ENCODE peak calls at places on chromosome 1, in eight cellular contexts. One of them, this sample, is unnamed.

GRCh38 chr1:5311147-5311546 is 656.7 kb downstream of the AJAP1 start:
- DNase-seq in Ammon's horn: no peak
- DNase-seq in EL: no peak
- DNase-seq in GM19239: no peak
- DNase-seq in NCI-H2107: no peak
- DNase-seq in A549: no peak
- DNase-seq in activated CD4-positive, alpha-beta memory T cell treated with anti-CD3 and anti-CD28 coated beads, Interleukin-2, amount 10 ng/mL, durations not matched to agents 7 days and 5 days: no peak
- DNase-seq in ureter: peak
- DNase-seq in this sample: no peak

GRCh38 chr1:166944186-166944967 is 31.0 kb downstream of the ILDR2 start:
- DNase-seq in activated CD4-positive, alpha-beta memory T cell treated with anti-CD3 and anti-CD28 coated beads, Interleukin-2, amount 10 ng/mL, durations not matched to agents 7 days and 5 days: no peak
- DNase-seq in NCI-H2107: no peak
- DNase-seq in ureter: no peak
- DNase-seq in A549: no peak
- DNase-seq in Ammon's horn: no peak
- DNase-seq in EL: peak
- DNase-seq in GM19239: no peak
- DNase-seq in this sample: no peak

GRCh38 chr1:211925016-211925415 is 94.5 kb upstream of the LPGAT1 start:
- DNase-seq in activated CD4-positive, alpha-beta memory T cell treated with anti-CD3 and anti-CD28 coated beads, Interleukin-2, amount 10 ng/mL, durations not matched to agents 7 days and 5 days: no peak
- DNase-seq in GM19239: no peak
- DNase-seq in Ammon's horn: no peak
- DNase-seq in A549: no peak
- DNase-seq in ureter: no peak
- DNase-seq in NCI-H2107: peak
- DNase-seq in EL: no peak
- DNase-seq in this sample: peak

GRCh38 chr1:168476588-168477379 is 67.0 kb downstream of the XCL2 start:
- DNase-seq in EL: no peak
- DNase-seq in ureter: no peak
- DNase-seq in A549: no peak
- DNase-seq in GM19239: no peak
- DNase-seq in Ammon's horn: peak
- DNase-seq in activated CD4-positive, alpha-beta memory T cell treated with anti-CD3 and anti-CD28 coated beads, Interleukin-2, amount 10 ng/mL, durations not matched to agents 7 days and 5 days: no peak
- DNase-seq in NCI-H2107: no peak
- DNase-seq in this sample: no peak

GRCh38 chr1:204198978-204199340 is 2.7 kb upstream of the KISS1 start:
- DNase-seq in GM19239: no peak
- DNase-seq in NCI-H2107: no peak
- DNase-seq in EL: no peak
- DNase-seq in Ammon's horn: no peak
- DNase-seq in ureter: no peak
- DNase-seq in activated CD4-positive, alpha-beta memory T cell treated with anti-CD3 and anti-CD28 coated beads, Interleukin-2, amount 10 ng/mL, durations not matched to agents 7 days and 5 days: no peak
- DNase-seq in A549: no peak
- DNase-seq in this sample: no peak

GRCh38 chr1:244651956-244652698 is 799 bp upstream of the DESI2 start:
- DNase-seq in NCI-H2107: no peak
- DNase-seq in activated CD4-positive, alpha-beta memory T cell treated with anti-CD3 and anti-CD28 coated beads, Interleukin-2, amount 10 ng/mL, durations not matched to agents 7 days and 5 days: no peak
- DNase-seq in A549: no peak
- DNase-seq in EL: no peak
- DNase-seq in ureter: no peak
- DNase-seq in GM19239: no peak
- DNase-seq in Ammon's horn: no peak
- DNase-seq in this sample: peak

GRCh38 chr1:185601189-185601588 is 133.0 kb upstream of the HMCN1 start:
- DNase-seq in ureter: no peak
- DNase-seq in activated CD4-positive, alpha-beta memory T cell treated with anti-CD3 and anti-CD28 coated beads, Interleukin-2, amount 10 ng/mL, durations not matched to agents 7 days and 5 days: no peak
- DNase-seq in NCI-H2107: no peak
- DNase-seq in Ammon's horn: no peak
- DNase-seq in EL: no peak
- DNase-seq in A549: no peak
- DNase-seq in GM19239: no peak
- DNase-seq in this sample: no peak

GRCh38 chr1:41501581-41501980 is 17.1 kb upstream of the EDN2 start:
- DNase-seq in ureter: peak
- DNase-seq in activated CD4-positive, alpha-beta memory T cell treated with anti-CD3 and anti-CD28 coated beads, Interleukin-2, amount 10 ng/mL, durations not matched to agents 7 days and 5 days: no peak
- DNase-seq in GM19239: no peak
- DNase-seq in Ammon's horn: no peak
- DNase-seq in NCI-H2107: peak
- DNase-seq in A549: no peak
- DNase-seq in EL: no peak
- DNase-seq in this sample: peak

GRCh38 chr1:201902198-201902597 is 13.5 kb downstream of the SHISA4 start:
- DNase-seq in activated CD4-positive, alpha-beta memory T cell treated with anti-CD3 and anti-CD28 coated beads, Interleukin-2, amount 10 ng/mL, durations not matched to agents 7 days and 5 days: no peak
- DNase-seq in GM19239: no peak
- DNase-seq in EL: peak
- DNase-seq in A549: no peak
- DNase-seq in NCI-H2107: no peak
- DNase-seq in ureter: no peak
- DNase-seq in Ammon's horn: no peak
- DNase-seq in this sample: no peak

GRCh38 chr1:30415171-30415940 is 308.0 kb downstream of the MATN1 start:
- DNase-seq in A549: no peak
- DNase-seq in NCI-H2107: no peak
- DNase-seq in EL: no peak
- DNase-seq in Ammon's horn: no peak
- DNase-seq in activated CD4-positive, alpha-beta memory T cell treated with anti-CD3 and anti-CD28 coated beads, Interleukin-2, amount 10 ng/mL, durations not matched to agents 7 days and 5 days: no peak
- DNase-seq in ureter: peak
- DNase-seq in GM19239: no peak
- DNase-seq in this sample: no peak

GRCh38 chr1:183180213-183180612 is 5.9 kb upstream of the LAMC2 start:
- DNase-seq in GM19239: peak
- DNase-seq in Ammon's horn: peak
- DNase-seq in A549: peak
- DNase-seq in NCI-H2107: peak
- DNase-seq in activated CD4-positive, alpha-beta memory T cell treated with anti-CD3 and anti-CD28 coated beads, Interleukin-2, amount 10 ng/mL, durations not matched to agents 7 days and 5 days: no peak
- DNase-seq in ureter: peak
- DNase-seq in EL: peak
- DNase-seq in this sample: peak

GRCh38 chr1:24424207-24424606 is 8.6 kb downstream of the NIPAL3 start:
- DNase-seq in A549: no peak
- DNase-seq in activated CD4-positive, alpha-beta memory T cell treated with anti-CD3 and anti-CD28 coated beads, Interleukin-2, amount 10 ng/mL, durations not matched to agents 7 days and 5 days: no peak
- DNase-seq in Ammon's horn: no peak
- DNase-seq in GM19239: no peak
- DNase-seq in NCI-H2107: no peak
- DNase-seq in EL: no peak
- DNase-seq in ureter: no peak
- DNase-seq in this sample: no peak

GRCh38 chr1:11940260-11940921 is 5.9 kb downstream of the PLOD1 start:
- DNase-seq in EL: peak
- DNase-seq in Ammon's horn: peak
- DNase-seq in NCI-H2107: no peak
- DNase-seq in activated CD4-positive, alpha-beta memory T cell treated with anti-CD3 and anti-CD28 coated beads, Interleukin-2, amount 10 ng/mL, durations not matched to agents 7 days and 5 days: no peak
- DNase-seq in ureter: peak
- DNase-seq in GM19239: no peak
- DNase-seq in A549: no peak
- DNase-seq in this sample: no peak

GRCh38 chr1:29688477-29689365 is 452.4 kb downstream of the PTPRU start:
- DNase-seq in A549: no peak
- DNase-seq in Ammon's horn: no peak
- DNase-seq in activated CD4-positive, alpha-beta memory T cell treated with anti-CD3 and anti-CD28 coated beads, Interleukin-2, amount 10 ng/mL, durations not matched to agents 7 days and 5 days: no peak
- DNase-seq in EL: peak
- DNase-seq in NCI-H2107: no peak
- DNase-seq in ureter: no peak
- DNase-seq in GM19239: no peak
- DNase-seq in this sample: no peak

GRCh38 chr1:78607334-78607927 is 12.8 kb upstream of the IFI44L start:
- DNase-seq in A549: peak
- DNase-seq in activated CD4-positive, alpha-beta memory T cell treated with anti-CD3 and anti-CD28 coated beads, Interleukin-2, amount 10 ng/mL, durations not matched to agents 7 days and 5 days: no peak
- DNase-seq in Ammon's horn: no peak
- DNase-seq in ureter: no peak
- DNase-seq in NCI-H2107: no peak
- DNase-seq in EL: peak
- DNase-seq in GM19239: no peak
- DNase-seq in this sample: no peak

GRCh38 chr1:13725714-13726175 is 25.8 kb downstream of the PRDM2 start:
- DNase-seq in Ammon's horn: no peak
- DNase-seq in NCI-H2107: no peak
- DNase-seq in A549: peak
- DNase-seq in GM19239: no peak
- DNase-seq in activated CD4-positive, alpha-beta memory T cell treated with anti-CD3 and anti-CD28 coated beads, Interleukin-2, amount 10 ng/mL, durations not matched to agents 7 days and 5 days: peak
- DNase-seq in EL: peak
- DNase-seq in ureter: no peak
- DNase-seq in this sample: peak

GRCh38 chr1:94418664-94419655 is 771 bp downstream of the ABCD3 start:
- DNase-seq in A549: peak
- DNase-seq in activated CD4-positive, alpha-beta memory T cell treated with anti-CD3 and anti-CD28 coated beads, Interleukin-2, amount 10 ng/mL, durations not matched to agents 7 days and 5 days: no peak
- DNase-seq in NCI-H2107: no peak
- DNase-seq in Ammon's horn: peak
- DNase-seq in GM19239: no peak
- DNase-seq in ureter: peak
- DNase-seq in EL: peak
- DNase-seq in this sample: peak

This sample was measured in NCI-H69.